ENCODE peak calls at places on chromosomes 7 and 10, in nine cellular contexts. Q is occipital lobe, E is sciatic nerve, H is mesenteric fat pad, R is RPMI7951, W is GM23248, G is Calu3, P is BE2C, L is NCI-H2081. V is an unnamed sample.

GRCh38 chr7:124033093-124033806 is 383 bp upstream of the TMEM229A start:
- DNase-seq in Q (peak; percentile 78), E (peak; percentile 56), H (no peak), R (no peak), W (peak; percentile 3), G (peak; percentile 21), P (peak; percentile 70), L (peak; percentile 52), V (no peak)

GRCh38 chr7:14293434-14293833 is 304.0 kb upstream of the ETV1 start:
- DNase-seq in Q (no peak), E (no peak), H (no peak), R (no peak), W (no peak), G (no peak), P (no peak), L (no peak), V (no peak)

GRCh38 chr10:29578457-29578856 is 56.3 kb downstream of the SVIL start:
- DNase-seq in Q (no peak), E (no peak), H (no peak), R (no peak), W (no peak), G (no peak), P (no peak), L (no peak), V (no peak)

GRCh38 chr10:132942101-132942739 is at the start of gene CFAP46:
- DNase-seq in Q (peak; percentile 43), E (peak; percentile 75), H (no peak), R (no peak), W (peak; percentile 50), G (peak; percentile 61), P (peak; percentile 63), L (no peak), V (peak; percentile 17)

GRCh38 chr7:93245525-93246432 is 13.6 kb downstream of the VPS50 start:
- DNase-seq in Q (no peak), E (no peak), H (no peak), R (peak; percentile 38), W (peak; percentile 50), G (no peak), P (no peak), L (peak; percentile 57), V (peak; percentile 38)

GRCh38 chr10:72124984-72125383 is 36.6 kb upstream of the SPOCK2 start:
- DNase-seq in Q (no peak), E (no peak), H (no peak), R (no peak), W (peak; percentile 72), G (no peak), P (no peak), L (no peak), V (peak; percentile 81)

GRCh38 chr7:95059842-95060313 is 152.5 kb downstream of the PPP1R9A start:
- DNase-seq in Q (no peak), E (no peak), H (no peak), R (no peak), W (no peak), G (no peak), P (no peak), L (no peak), V (no peak)

GRCh38 chr7:68364871-68365625 is 1233.2 kb upstream of the AUTS2 start:
- DNase-seq in Q (no peak), E (no peak), H (no peak), R (no peak), W (no peak), G (no peak), P (no peak), L (no peak), V (no peak)

GRCh38 chr10:128543186-128543585 is 417.0 kb upstream of the MKI67 start:
- DNase-seq in Q (no peak), E (no peak), H (no peak), R (no peak), W (no peak), G (no peak), P (no peak), L (no peak), V (no peak)

GRCh38 chr7:116557901-116558300 is 33.1 kb downstream of the CAV1 start:
- DNase-seq in Q (no peak), E (no peak), H (no peak), R (no peak), W (no peak), G (no peak), P (no peak), L (no peak), V (no peak)

GRCh38 chr7:111274882-111275281 is 184.0 kb downstream of the LRRN3 start:
- DNase-seq in Q (no peak), E (no peak), H (no peak), R (no peak), W (peak; percentile 17), G (no peak), P (no peak), L (no peak), V (peak; percentile 13)

GRCh38 chr10:42924484-42924883 is 141.9 kb downstream of the BMS1 start:
- DNase-seq in Q (no peak), E (no peak), H (no peak), R (no peak), W (no peak), G (no peak), P (no peak), L (no peak), V (no peak)

GRCh38 chr10:28783089-28783488 is 105.8 kb downstream of the BAMBI start:
- DNase-seq in Q (no peak), E (no peak), H (no peak), R (no peak), W (no peak), G (no peak), P (no peak), L (no peak), V (no peak)

GRCh38 chr10:132656283-132657126 is 118.9 kb downstream of the INPP5A start:
- DNase-seq in Q (no peak), E (peak; percentile 53), H (no peak), R (no peak), W (no peak), G (no peak), P (no peak), L (no peak), V (no peak)

GRCh38 chr10:15220426-15220825 is 51.9 kb upstream of the NMT2 start:
- DNase-seq in Q (no peak), E (no peak), H (no peak), R (no peak), W (no peak), G (no peak), P (no peak), L (no peak), V (no peak)

GRCh38 chr10:72276013-72276387 is 2.3 kb downstream of the DDIT4 start:
- DNase-seq in Q (no peak), E (no peak), H (no peak), R (peak; percentile 26), W (no peak), G (peak; percentile 75), P (no peak), L (peak; percentile 83), V (no peak)

GRCh38 chr10:12130237-12130872 is 878 bp downstream of the SEC61A2 start:
- DNase-seq in Q (peak; percentile 11), E (no peak), H (no peak), R (peak; percentile 79), W (peak; percentile 87), G (peak; percentile 39), P (peak; percentile 58), L (peak; percentile 59), V (peak; percentile 71)

GRCh38 chr10:114151486-114151885 is 22.5 kb downstream of the CCDC186 start:
- DNase-seq in Q (no peak), E (no peak), H (no peak), R (peak; percentile 65), W (peak; percentile 93), G (no peak), P (no peak), L (no peak), V (peak; percentile 81)

GRCh38 chr7:30795161-30795943 is 24.1 kb downstream of the MINDY4 start:
- DNase-seq in Q (no peak), E (no peak), H (no peak), R (peak; percentile 53), W (peak; percentile 22), G (no peak), P (no peak), L (no peak), V (peak; percentile 47)

GRCh38 chr10:78581133-78581694 is 487.6 kb upstream of the ZMIZ1 start:
- DNase-seq in Q (no peak), E (no peak), H (no peak), R (no peak), W (no peak), G (no peak), P (no peak), L (no peak), V (no peak)

V was measured in AG10803.